ENCODE peak calls at places on chromosome 19, in ten cellular contexts. K is fibroblast of lung, U is SJSA1, X is fibroblast of pulmonary artery, Z is SK-N-SH, G is lower leg skin, P is DND-41, H is right lobe of liver, M is PC-3, R is AG04450. F is an unnamed sample.

GRCh38 chr19:55456347-55456746 is 5.1 kb downstream of the ISOC2 start:
- DNase-seq in K (no peak), U (no peak), X (no peak), Z (no peak), G (no peak), P (no peak), H (no peak), M (no peak), R (no peak), F (no peak)

GRCh38 chr19:56351208-56351607 is 36.6 kb upstream of the ZSCAN5A start:
- DNase-seq in K (no peak), U (no peak), X (no peak), Z (no peak), G (no peak), P (no peak), H (no peak), M (no peak), R (no peak), F (no peak)

GRCh38 chr19:46601318-46602224 is at the start of gene CALM3:
- DNase-seq in K (no peak), U (no peak), X (no peak), Z (peak; percentile 60), G (no peak), P (peak; percentile 55), H (peak; percentile 41), M (no peak), R (no peak), F (no peak)

GRCh38 chr19:4707956-4708650 is 15.5 kb downstream of the DPP9 start:
- DNase-seq in K (peak; percentile 63), U (no peak), X (peak; percentile 39), Z (no peak), G (no peak), P (no peak), H (peak; percentile 73), M (no peak), R (no peak), F (no peak)

GRCh38 chr19:35784401-35785086 is 9.2 kb downstream of the ARHGAP33 start:
- DNase-seq in K (no peak), U (no peak), X (no peak), Z (no peak), G (no peak), P (no peak), H (no peak), M (no peak), R (no peak), F (no peak)

GRCh38 chr19:13121551-13122274 is 3.6 kb downstream of the NACC1 start:
- DNase-seq in K (no peak), U (no peak), X (no peak), Z (no peak), G (no peak), P (no peak), H (no peak), M (no peak), R (no peak), F (no peak)

GRCh38 chr19:35715355-35715809 is 2.4 kb upstream of the KMT2B start:
- DNase-seq in K (no peak), U (no peak), X (no peak), Z (no peak), G (no peak), P (no peak), H (peak; percentile 21), M (no peak), R (no peak), F (no peak)

GRCh38 chr19:32599736-32600157 is 18.8 kb downstream of the PDCD5 start:
- DNase-seq in K (peak; percentile 74), U (peak; percentile 31), X (peak; percentile 82), Z (peak; percentile 73), G (no peak), P (peak; percentile 46), H (no peak), M (peak; percentile 55), R (peak; percentile 36), F (peak; percentile 71)

GRCh38 chr19:42311612-42312160 is 1.4 kb upstream of the TMEM145 start:
- DNase-seq in K (no peak), U (no peak), X (no peak), Z (peak; percentile 63), G (no peak), P (no peak), H (no peak), M (no peak), R (no peak), F (no peak)

GRCh38 chr19:35006342-35006998 is 6.3 kb downstream of the GRAMD1A start:
- DNase-seq in K (peak; percentile 63), U (no peak), X (peak; percentile 89), Z (no peak), G (no peak), P (no peak), H (no peak), M (peak; percentile 93), R (no peak), F (no peak)

GRCh38 chr19:9431475-9431874 is 3.9 kb downstream of the ZNF266 start:
- DNase-seq in K (peak; percentile 15), U (no peak), X (no peak), Z (peak; percentile 59), G (no peak), P (peak; percentile 63), H (no peak), M (peak; percentile 54), R (no peak), F (peak; percentile 39)

GRCh38 chr19:13031917-13032623 is 36.8 kb downstream of the NFIX start:
- DNase-seq in K (peak; percentile 78), U (peak; percentile 55), X (no peak), Z (no peak), G (no peak), P (no peak), H (peak; percentile 10), M (peak; percentile 72), R (no peak), F (no peak)

GRCh38 chr19:42229855-42230331 is 9.8 kb downstream of the ZNF526 start:
- DNase-seq in K (no peak), U (no peak), X (no peak), Z (no peak), G (no peak), P (no peak), H (no peak), M (no peak), R (no peak), F (no peak)

GRCh38 chr19:16376241-16376640 is 51.6 kb downstream of the KLF2 start:
- DNase-seq in K (no peak), U (no peak), X (no peak), Z (no peak), G (no peak), P (no peak), H (no peak), M (no peak), R (no peak), F (no peak)

GRCh38 chr19:4297901-4298771 is 4.1 kb downstream of the TMIGD2 start:
- DNase-seq in K (no peak), U (no peak), X (no peak), Z (no peak), G (no peak), P (no peak), H (no peak), M (no peak), R (no peak), F (no peak)

GRCh38 chr19:812049-812816 is 9.5 kb downstream of the PLPPR3 start:
- DNase-seq in K (no peak), U (no peak), X (no peak), Z (peak; percentile 61), G (no peak), P (no peak), H (no peak), M (no peak), R (no peak), F (no peak)

GRCh38 chr19:811007-811434 is 10.7 kb downstream of the PLPPR3 start:
- DNase-seq in K (no peak), U (no peak), X (no peak), Z (no peak), G (no peak), P (peak; percentile 13), H (no peak), M (no peak), R (no peak), F (no peak)

GRCh38 chr19:812819-813358 is 8.9 kb downstream of the PLPPR3 start:
- DNase-seq in K (no peak), U (no peak), X (no peak), Z (no peak), G (no peak), P (no peak), H (no peak), M (no peak), R (no peak), F (no peak)

GRCh38 chr19:810077-810855 is 11.5 kb downstream of the PLPPR3 start:
- DNase-seq in K (no peak), U (no peak), X (no peak), Z (no peak), G (no peak), P (no peak), H (no peak), M (no peak), R (no peak), F (no peak)

DNA sequence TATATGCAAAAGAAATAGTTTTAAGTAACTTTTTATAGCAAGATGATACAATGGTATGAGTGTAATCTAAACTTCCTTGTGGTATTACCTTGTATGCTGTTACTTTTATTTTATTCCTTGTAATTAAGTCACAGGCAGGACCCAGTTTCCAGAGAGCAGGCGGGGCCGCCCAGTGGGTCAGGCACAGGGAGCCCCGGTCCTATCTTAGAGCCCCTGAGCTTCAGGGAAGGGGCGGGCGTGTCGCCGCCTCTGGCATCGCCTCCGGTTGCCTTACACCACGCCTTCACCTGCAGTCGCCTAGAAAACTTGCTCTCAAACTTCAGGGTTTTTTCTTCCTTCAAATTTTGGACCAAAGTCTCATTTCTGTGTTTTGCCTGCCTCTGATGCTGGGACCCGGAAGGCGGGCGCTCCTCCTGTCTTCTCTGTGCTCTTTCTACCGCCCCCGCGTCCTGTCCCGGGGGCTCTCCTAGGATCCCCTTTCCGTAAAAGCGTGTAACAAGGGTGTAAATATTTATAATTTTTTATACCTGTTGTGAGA is 10.2 kb downstream of the PLPPR3 start:
- DNase-seq in K (no peak), U (no peak), X (no peak), Z (no peak), G (no peak), P (no peak), H (no peak), M (no peak), R (no peak), F (no peak)
- H3K4me3 ChIP-seq in K (no peak overlapping the region), U (no peak overlapping the region), X (no peak overlapping the region), Z (no peak overlapping the region), G (no peak overlapping the region), P (no peak overlapping the region), H (no peak overlapping the region), M (no peak overlapping the region), R (no peak overlapping the region), F (no peak overlapping the region)

GRCh38 chr19:1254081-1254527 is 5.7 kb downstream of the MIDN start:
- DNase-seq in K (no peak), U (no peak), X (no peak), Z (no peak), G (no peak), P (no peak), H (peak; percentile 65), M (no peak), R (no peak), F (no peak)
- H3K4me3 ChIP-seq in K (peak overlapping the region; percentile 64), U (peak overlapping the region; percentile 89), X (peak overlapping the region; percentile 85), Z (no peak overlapping the region), G (no peak overlapping the region), P (no peak overlapping the region), H (peak overlapping the region; percentile 86), M (no peak overlapping the region), R (peak overlapping the region; percentile 86), F (no peak overlapping the region)

GRCh38 chr19:6737873-6738725 is 719 bp upstream of the GPR108 start:
- DNase-seq in K (peak; percentile 84), U (peak; percentile 72), X (peak; percentile 88), Z (no peak), G (peak; percentile 83), P (peak; percentile 90), H (peak; percentile 96), M (peak; percentile 100), R (peak; percentile 51), F (peak; percentile 86)
- H3K4me3 ChIP-seq in K (no peak overlapping the region), U (no peak overlapping the region), X (no peak overlapping the region), Z (peak overlapping the region; percentile 9), G (no peak overlapping the region), P (peak overlapping the region; percentile 61), H (peak overlapping the region; percentile 72), M (peak overlapping the region; percentile 67), R (no peak overlapping the region), F (peak overlapping the region; percentile 50)

GRCh38 chr19:1967087-1967608 is 26.2 kb downstream of the CSNK1G2 start:
- DNase-seq in K (no peak), U (no peak), X (no peak), Z (no peak), G (no peak), P (no peak), H (no peak), M (no peak), R (no peak), F (peak; percentile 59)
- H3K4me3 ChIP-seq in K (no peak overlapping the region), U (no peak overlapping the region), X (no peak overlapping the region), Z (no peak overlapping the region), G (no peak overlapping the region), P (no peak overlapping the region), H (no peak overlapping the region), M (no peak overlapping the region), R (no peak overlapping the region), F (peak overlapping the region; percentile 13)

F was measured in Jurkat, Clone E6-1.